ENCODE peak calls at places on chromosomes 6 and 20, in eight cellular contexts. C is activated CD8-positive, alpha-beta T cell treated with anti-CD3 and anti-CD28 coated beads for 36 hours; E is endothelial cell of umbilical vein; A is ovary; F is IMR-90; O is progenitor cell of endocrine pancreas; M is choroid plexus epithelial cell; K is GM12864. U is an unnamed sample.

GRCh38 chr20:22160254-22160653 is 424.1 kb downstream of the FOXA2 start:
- DNase-seq in C (no peak), E (no peak), A (no peak), F (no peak), O (no peak), M (no peak), K (no peak), U (no peak)

GRCh38 chr6:10412165-10412947 is 2.5 kb downstream of the TFAP2A start:
- DNase-seq in C (peak; percentile 57), E (no peak), A (peak; percentile 29), F (peak; percentile 75), O (no peak), M (peak; percentile 59), K (no peak), U (peak; percentile 58)

GRCh38 chr6:35318200-35318844 is 20.7 kb downstream of the DEF6 start:
- DNase-seq in C (no peak), E (peak; percentile 85), A (peak; percentile 83), F (peak; percentile 72), O (peak; percentile 92), M (peak; percentile 83), K (no peak), U (peak; percentile 97)

GRCh38 chr6:83424392-83425018 is 6.3 kb downstream of the ME1 start:
- DNase-seq in C (no peak), E (no peak), A (no peak), F (no peak), O (no peak), M (no peak), K (no peak), U (no peak)

GRCh38 chr6:151609146-151609962 is 115.5 kb downstream of the CCDC170 start:
- DNase-seq in C (no peak), E (no peak), A (peak; percentile 64), F (no peak), O (no peak), M (no peak), K (no peak), U (no peak)

GRCh38 chr6:145673504-145673903 is 61.8 kb downstream of the EPM2A start:
- DNase-seq in C (no peak), E (no peak), A (no peak), F (no peak), O (no peak), M (no peak), K (no peak), U (peak; percentile 8)

GRCh38 chr6:52285174-52286068 is 879 bp upstream of the MCM3 start:
- DNase-seq in C (no peak), E (no peak), A (no peak), F (peak; percentile 17), O (no peak), M (no peak), K (no peak), U (no peak)

GRCh38 chr6:71376830-71377229 is 88.2 kb downstream of the OGFRL1 start:
- DNase-seq in C (no peak), E (no peak), A (no peak), F (peak; percentile 18), O (no peak), M (no peak), K (no peak), U (no peak)

GRCh38 chr20:34581341-34582189 is 23.0 kb downstream of the MAP1LC3A start:
- DNase-seq in C (peak; percentile 62), E (peak; percentile 91), A (no peak), F (peak; percentile 70), O (no peak), M (peak; percentile 67), K (no peak), U (no peak)

GRCh38 chr6:137685798-137686197 is 181.3 kb upstream of the TNFAIP3 start:
- DNase-seq in C (no peak), E (no peak), A (no peak), F (no peak), O (no peak), M (no peak), K (no peak), U (no peak)

GRCh38 chr6:170127151-170127550 is 163.7 kb downstream of the DLL1 start:
- DNase-seq in C (no peak), E (no peak), A (no peak), F (no peak), O (peak; percentile 3), M (no peak), K (no peak), U (no peak)

GRCh38 chr6:83867527-83868161 is 8.2 kb downstream of the CYB5R4 start:
- DNase-seq in C (peak; percentile 51), E (peak; percentile 30), A (no peak), F (peak; percentile 92), O (no peak), M (peak; percentile 98), K (no peak), U (peak; percentile 32)

GRCh38 chr20:21235346-21235712 is 67.8 kb upstream of the XRN2 start:
- DNase-seq in C (no peak), E (no peak), A (no peak), F (no peak), O (no peak), M (no peak), K (no peak), U (no peak)

GRCh38 chr6:144737998-144738397 is 452.9 kb downstream of the UTRN start:
- DNase-seq in C (no peak), E (no peak), A (no peak), F (no peak), O (no peak), M (no peak), K (no peak), U (peak; percentile 28)

GRCh38 chr6:167987396-167987795 is 10.1 kb upstream of the KIF25 start:
- DNase-seq in C (no peak), E (no peak), A (no peak), F (no peak), O (no peak), M (no peak), K (no peak), U (no peak)

GRCh38 chr20:34085544-34086040 is 26.5 kb downstream of the EIF2S2 start:
- DNase-seq in C (no peak), E (no peak), A (no peak), F (no peak), O (no peak), M (no peak), K (no peak), U (no peak)

GRCh38 chr20:61799394-61799923 is 266.2 kb downstream of the TAF4 start:
- DNase-seq in C (no peak), E (no peak), A (no peak), F (no peak), O (no peak), M (no peak), K (no peak), U (no peak)

GRCh38 chr20:16571333-16571732 is 1.9 kb downstream of the KIF16B start:
- DNase-seq in C (no peak), E (no peak), A (no peak), F (no peak), O (no peak), M (no peak), K (no peak), U (no peak)

GRCh38 chr20:16575390-16576140 is 2.3 kb upstream of the KIF16B start:
- DNase-seq in C (no peak), E (no peak), A (no peak), F (no peak), O (no peak), M (no peak), K (no peak), U (no peak)

GRCh38 chr20:16574656-16575355 is 1.6 kb upstream of the KIF16B start:
- DNase-seq in C (peak; percentile 78), E (peak; percentile 83), A (peak; percentile 82), F (peak; percentile 68), O (peak; percentile 61), M (peak; percentile 83), K (peak; percentile 70), U (peak; percentile 85)

GRCh38 chr20:16576219-16576618 is 3.0 kb upstream of the KIF16B start:
- DNase-seq in C (no peak), E (no peak), A (no peak), F (no peak), O (no peak), M (no peak), K (no peak), U (no peak)

DNA sequence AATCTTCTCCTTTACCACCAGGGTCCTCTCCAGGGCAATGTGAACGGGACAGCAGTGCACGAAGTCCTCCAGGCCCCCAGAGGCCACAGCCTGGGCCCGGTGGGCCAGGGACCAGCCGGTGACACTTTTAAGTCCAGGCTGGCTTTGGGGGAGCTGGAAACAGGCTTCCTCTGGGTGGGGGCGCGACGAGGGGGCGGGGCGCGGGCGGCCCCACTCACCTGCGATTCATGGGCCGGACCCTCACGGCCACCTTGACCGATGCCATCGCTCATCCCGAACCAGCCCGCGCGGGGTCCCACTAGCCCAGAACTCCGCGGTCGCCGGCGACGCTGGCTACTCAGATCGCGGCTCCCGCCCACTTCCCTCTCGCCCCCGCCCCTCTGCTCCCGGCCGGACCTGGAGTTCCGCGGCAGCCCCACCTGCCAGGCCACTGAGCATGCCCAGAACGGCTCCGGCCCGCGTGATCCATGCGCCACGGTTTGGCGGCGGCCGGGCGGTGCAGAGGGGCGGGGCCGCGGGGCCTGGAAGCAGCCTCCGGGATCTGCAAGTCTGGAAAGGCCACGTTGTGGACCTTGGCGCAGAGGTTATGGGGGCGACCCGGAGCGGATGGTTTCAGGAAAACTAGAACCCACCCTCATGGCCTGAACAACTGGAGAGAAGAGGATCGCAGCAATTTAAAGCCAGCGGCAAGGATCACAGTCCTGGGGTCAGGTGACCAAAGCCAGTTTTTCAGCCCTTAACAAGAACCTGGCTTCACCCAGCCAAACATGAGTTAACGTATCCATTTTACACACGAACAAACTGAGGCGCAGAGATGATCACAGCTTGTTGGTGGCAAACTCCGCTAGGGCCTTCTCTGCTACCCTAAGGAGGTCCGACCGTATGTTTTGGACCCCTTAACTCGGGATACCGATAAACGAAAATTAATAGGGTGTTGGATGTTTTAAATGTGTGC is at the start of gene KIF16B:
- DNase-seq in C (peak; percentile 80), E (peak; percentile 93), A (peak; percentile 92), F (peak; percentile 76), O (peak; percentile 96), M (peak; percentile 89), K (peak; percentile 47), U (peak; percentile 97)
- TF ChIP-seq CTCF in C (no peak), E (peak; percentile 3), A (no peak), F (no peak), O (no peak), M (peak; percentile 11), K (peak; percentile 2), U (no peak)

GRCh38 chr6:22413681-22414305 is 117.0 kb upstream of the PRL start:
- DNase-seq in C (no peak), E (no peak), A (no peak), F (peak; percentile 65), O (no peak), M (peak; percentile 25), K (no peak), U (no peak)
- TF ChIP-seq CTCF in C (no peak), E (no peak), A (no peak), F (peak; percentile 25), O (peak; percentile 22), M (peak; percentile 26), K (no peak), U (no peak)

GRCh38 chr20:56504373-56505005 is 20.1 kb upstream of the FAM209A start:
- DNase-seq in C (peak; percentile 44), E (no peak), A (no peak), F (no peak), O (no peak), M (peak; percentile 18), K (no peak), U (peak; percentile 65)
- TF ChIP-seq CTCF in C (peak; percentile 70), E (peak; percentile 58), A (no peak), F (peak; percentile 34), O (peak; percentile 46), M (peak; percentile 72), K (peak; percentile 66), U (peak; percentile 75)

DNA sequence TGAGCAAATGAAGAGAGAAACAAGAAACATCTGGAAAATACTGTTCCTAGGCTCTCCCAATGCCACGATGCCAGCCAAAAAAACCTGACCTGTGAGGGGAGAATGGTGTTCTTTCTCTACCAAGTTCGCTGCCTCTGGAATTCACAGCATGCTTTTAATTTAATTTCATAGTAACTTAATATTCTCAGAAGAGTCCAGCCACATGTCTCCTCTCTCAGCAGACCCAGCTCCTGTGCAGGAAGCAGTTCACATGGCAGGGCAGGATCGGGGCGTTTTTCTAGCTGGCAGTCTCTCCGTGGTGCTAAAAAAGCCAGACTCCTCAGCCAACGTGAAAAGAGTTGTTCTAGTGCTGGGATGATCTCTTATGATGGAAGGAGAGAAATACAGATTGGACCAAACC is 57.5 kb downstream of the BFSP1 start:
- DNase-seq in C (no peak), E (no peak), A (no peak), F (no peak), O (no peak), M (no peak), K (no peak), U (no peak)
- TF ChIP-seq CTCF in C (no peak), E (no peak), A (no peak), F (no peak), O (no peak), M (no peak), K (no peak), U (no peak)